ENCODE peak calls at places on chromosome 10, in eight cellular contexts. O is Peyer's patch; T is stimulated activated naive B cell treated with anti-CD40 and anti-IgM and Interleukin-4, amounts not matched to agents 10 μg/mL and 1 μg/mL and 100 μg/mL, for 72 hours; V is activated T-helper 2 cell treated with anti-CD3 and anti-CD28 coated beads, Interferon-gamma antibody, Interleukin-2, Interleukin-4, amounts not matched to agents 10 μg/mL and 5 μg/mL and 100 μg/mL, durations not matched to agents 14 hours and 24 hours and 36 hours; U is body of pancreas; A is cortex of kidney; B is ovary; Z is NCI-H2171 treated with DMSO at 0.1 percent for 48 hours. F is an unnamed sample.

GRCh38 chr10:110824152-110824441 is 47.6 kb upstream of the PDCD4 start:
- DNase-seq in U (no peak), T (no peak), B (no peak), V (no peak), A (no peak), O (no peak), Z (no peak), F (no peak)

GRCh38 chr10:73263948-73264347 is 11.5 kb upstream of the MRPS16 start:
- DNase-seq in A (no peak), U (no peak), Z (no peak), B (no peak), O (no peak), V (no peak), T (no peak), F (peak)

GRCh38 chr10:72045586-72045985 is 42.8 kb downstream of the SPOCK2 start:
- DNase-seq in U (no peak), A (no peak), Z (no peak), T (no peak), O (no peak), B (no peak), V (no peak), F (no peak)

GRCh38 chr10:71712572-71713134 is 6.9 kb downstream of the C10orf105 start:
- DNase-seq in T (no peak), Z (no peak), V (no peak), O (peak), U (no peak), B (no peak), A (no peak), F (no peak)

GRCh38 chr10:59240581-59241183 is 64.2 kb downstream of the PHYHIPL start:
- DNase-seq in B (no peak), A (no peak), Z (peak), T (no peak), O (no peak), V (no peak), U (no peak), F (no peak)

GRCh38 chr10:103111031-103111917 is 81.8 kb downstream of the NT5C2 start:
- DNase-seq in Z (no peak), A (no peak), V (no peak), O (no peak), T (no peak), B (no peak), U (no peak), F (no peak)

GRCh38 chr10:125023269-125023668 is 81.3 kb downstream of the ZRANB1 start:
- DNase-seq in Z (peak), U (peak), T (no peak), V (no peak), B (no peak), O (no peak), A (no peak), F (no peak)

GRCh38 chr10:119677904-119678755 is 26.9 kb downstream of the BAG3 start:
- DNase-seq in Z (no peak), V (no peak), T (no peak), O (no peak), U (no peak), A (no peak), B (no peak), F (no peak)

GRCh38 chr10:24882047-24882698 is 70.2 kb downstream of the PRTFDC1 start:
- DNase-seq in U (no peak), B (no peak), V (peak), A (no peak), O (peak), T (peak), Z (no peak), F (peak)

GRCh38 chr10:113053091-113053490 is 103.0 kb downstream of the TCF7L2 start:
- DNase-seq in Z (no peak), O (no peak), A (no peak), V (no peak), B (no peak), T (no peak), U (no peak), F (no peak)

GRCh38 chr10:59360605-59361515 is 1.5 kb downstream of the FAM13C start:
- DNase-seq in V (no peak), T (no peak), A (no peak), Z (no peak), B (no peak), U (no peak), O (no peak), F (peak)

GRCh38 chr10:126459878-126460481 is 71.7 kb upstream of the ADAM12 start:
- DNase-seq in Z (no peak), A (no peak), B (no peak), T (no peak), O (no peak), U (no peak), V (no peak), F (peak)

GRCh38 chr10:62264702-62265436 is 3.8 kb downstream of the RTKN2 start:
- DNase-seq in U (no peak), A (no peak), B (no peak), V (no peak), Z (peak), T (no peak), O (no peak), F (peak)

GRCh38 chr10:43627942-43628341 is 20.7 kb downstream of the ZNF32 start:
- DNase-seq in Z (no peak), O (no peak), T (no peak), A (no peak), B (no peak), U (no peak), V (no peak), F (no peak)

GRCh38 chr10:130767116-130767730 is 544.3 kb downstream of the TCERG1L start:
- DNase-seq in Z (no peak), T (no peak), U (peak), B (no peak), O (no peak), V (no peak), A (no peak), F (no peak)

GRCh38 chr10:4847580-4848020 is 21.6 kb downstream of the AKR1E2 start:
- DNase-seq in U (no peak), V (no peak), T (no peak), B (no peak), Z (no peak), O (no peak), A (no peak), F (peak)

GRCh38 chr10:70191161-70191770 is 21.0 kb upstream of the SAR1A start:
- DNase-seq in O (no peak), T (no peak), V (no peak), B (no peak), A (no peak), U (no peak), Z (peak), F (peak)

GRCh38 chr10:8037941-8038894 is 16.3 kb upstream of the GATA3 start:
- DNase-seq in U (no peak), O (no peak), T (no peak), A (no peak), V (no peak), Z (no peak), B (no peak), F (no peak)

GRCh38 chr10:17006631-17007161 is 122.9 kb downstream of the CUBN start:
- DNase-seq in A (no peak), U (no peak), Z (no peak), O (no peak), V (no peak), B (peak), T (no peak), F (no peak)

GRCh38 chr10:101629781-101630419 is 41.8 kb downstream of the DPCD start:
- DNase-seq in O (no peak), B (no peak), A (no peak), T (no peak), U (no peak), V (no peak), Z (no peak), F (no peak)

GRCh38 chr10:96352587-96352986 is 6.2 kb downstream of the OPALIN start:
- DNase-seq in A (no peak), B (no peak), U (no peak), V (no peak), Z (no peak), O (no peak), T (no peak), F (no peak)

GRCh38 chr10:20257422-20257821 is 441.2 kb downstream of the PLXDC2 start:
- DNase-seq in O (no peak), B (no peak), T (no peak), V (no peak), Z (no peak), A (no peak), U (no peak), F (no peak)

GRCh38 chr10:84308481-84309304 is 19.7 kb upstream of the CCSER2 start:
- DNase-seq in U (peak), B (no peak), A (no peak), Z (peak), T (no peak), O (peak), V (peak), F (peak)

GRCh38 chr10:117439243-117439912 is 64.1 kb upstream of the PDZD8 start:
- DNase-seq in O (no peak), U (peak), V (no peak), A (no peak), Z (no peak), B (no peak), T (no peak), F (peak)

GRCh38 chr10:124725171-124725631 is 19.0 kb downstream of the FAM53B start:
- DNase-seq in U (no peak), V (no peak), O (no peak), T (no peak), A (no peak), B (no peak), Z (no peak), F (no peak)

GRCh38 chr10:11631890-11632587 is 20.6 kb upstream of the USP6NL start:
- DNase-seq in U (no peak), T (no peak), A (no peak), O (peak), Z (no peak), V (no peak), B (no peak), F (no peak)

GRCh38 chr10:60951272-60951724 is 7.3 kb upstream of the RHOBTB1 start:
- DNase-seq in A (no peak), V (no peak), U (no peak), Z (no peak), B (no peak), T (no peak), O (no peak), F (no peak)

GRCh38 chr10:24574578-24575155 is 149.0 kb downstream of the ARHGAP21 start:
- DNase-seq in A (no peak), Z (no peak), T (no peak), O (no peak), B (no peak), V (no peak), U (no peak), F (no peak)

GRCh38 chr10:97116534-97117162 is 69.1 kb downstream of the SLIT1 start:
- DNase-seq in Z (peak), O (no peak), U (no peak), A (no peak), V (no peak), B (no peak), T (no peak), F (no peak)

GRCh38 chr10:25556457-25556856 is 377.6 kb upstream of the MYO3A start:
- DNase-seq in U (no peak), Z (no peak), V (no peak), A (no peak), T (no peak), O (no peak), B (no peak), F (peak)

GRCh38 chr10:110706690-110707098 is 62.6 kb downstream of the RBM20 start:
- DNase-seq in Z (no peak), A (no peak), B (no peak), O (no peak), V (no peak), U (no peak), T (no peak), F (peak)